ENCODE peak calls at places on chromosomes 12 and 14, in five cellular contexts. One of them, this sample, is unnamed.

GRCh38 chr14:100832311-100832960 is 6.5 kb downstream of the MEG3 start:
- DNase-seq in GM13977: no peak
- DNase-seq in mesothelial cell of epicardium: no peak
- DNase-seq in fibroblast of lung: no peak
- DNase-seq in GM12864: no peak
- DNase-seq in this sample: no peak

GRCh38 chr12:67426067-67426466 is 156.9 kb downstream of the CAND1 start:
- DNase-seq in GM13977: no peak
- DNase-seq in mesothelial cell of epicardium: no peak
- DNase-seq in fibroblast of lung: peak; percentile 83
- DNase-seq in GM12864: no peak
- DNase-seq in this sample: no peak

GRCh38 chr14:73526036-73526984 is 10.6 kb upstream of the ACOT1 start:
- DNase-seq in GM13977: no peak
- DNase-seq in mesothelial cell of epicardium: no peak
- DNase-seq in fibroblast of lung: peak; percentile 52
- DNase-seq in GM12864: no peak
- DNase-seq in this sample: no peak

GRCh38 chr14:52008136-52008535 is 18.8 kb downstream of the RTRAF start:
- DNase-seq in GM13977: no peak
- DNase-seq in mesothelial cell of epicardium: no peak
- DNase-seq in fibroblast of lung: no peak
- DNase-seq in GM12864: no peak
- DNase-seq in this sample: no peak

GRCh38 chr14:51367600-51367931 is 127.5 kb downstream of the TMX1 start:
- DNase-seq in GM13977: no peak
- DNase-seq in mesothelial cell of epicardium: no peak
- DNase-seq in fibroblast of lung: peak; percentile 54
- DNase-seq in GM12864: no peak
- DNase-seq in this sample: no peak

GRCh38 chr12:64351265-64351664 is 39.3 kb downstream of the C12orf56 start:
- DNase-seq in GM13977: no peak
- DNase-seq in mesothelial cell of epicardium: no peak
- DNase-seq in fibroblast of lung: no peak
- DNase-seq in GM12864: no peak
- DNase-seq in this sample: no peak

GRCh38 chr12:65296503-65297265 is 18.2 kb downstream of the MSRB3 start:
- DNase-seq in GM13977: no peak
- DNase-seq in mesothelial cell of epicardium: no peak
- DNase-seq in fibroblast of lung: no peak
- DNase-seq in GM12864: no peak
- DNase-seq in this sample: no peak

GRCh38 chr14:68655021-68655811 is 137.7 kb downstream of the ZFP36L1 start:
- DNase-seq in GM13977: no peak
- DNase-seq in mesothelial cell of epicardium: peak; percentile 42
- DNase-seq in fibroblast of lung: peak; percentile 58
- DNase-seq in GM12864: no peak
- DNase-seq in this sample: no peak

GRCh38 chr12:111057726-111058125 is 137.3 kb upstream of the MYL2 start:
- DNase-seq in GM13977: no peak
- DNase-seq in mesothelial cell of epicardium: no peak
- DNase-seq in fibroblast of lung: no peak
- DNase-seq in GM12864: no peak
- DNase-seq in this sample: no peak

GRCh38 chr12:104275689-104276088 is 27.9 kb upstream of the EID3 start:
- DNase-seq in GM13977: no peak
- DNase-seq in mesothelial cell of epicardium: no peak
- DNase-seq in fibroblast of lung: no peak
- DNase-seq in GM12864: no peak
- DNase-seq in this sample: no peak

GRCh38 chr14:86221000-86221399 is 691.1 kb downstream of the FLRT2 start:
- DNase-seq in GM13977: no peak
- DNase-seq in mesothelial cell of epicardium: no peak
- DNase-seq in fibroblast of lung: no peak
- DNase-seq in GM12864: no peak
- DNase-seq in this sample: no peak

GRCh38 chr14:33676135-33676566 is 274.7 kb downstream of the EGLN3 start:
- DNase-seq in GM13977: no peak
- DNase-seq in mesothelial cell of epicardium: no peak
- DNase-seq in fibroblast of lung: peak; percentile 70
- DNase-seq in GM12864: no peak
- DNase-seq in this sample: no peak
- TF ChIP-seq CTCF in GM13977: peak; percentile 14
- TF ChIP-seq CTCF in mesothelial cell of epicardium: no peak
- TF ChIP-seq CTCF in fibroblast of lung: peak; percentile 57
- TF ChIP-seq CTCF in GM12864: peak; percentile 27
- TF ChIP-seq CTCF in this sample: no peak

GRCh38 chr12:56346663-56347062 is 8.0 kb downstream of the IL23A start:
- DNase-seq in GM13977: no peak
- DNase-seq in mesothelial cell of epicardium: no peak
- DNase-seq in fibroblast of lung: no peak
- DNase-seq in GM12864: no peak
- DNase-seq in this sample: peak; percentile 51
- TF ChIP-seq CTCF in GM13977: peak; percentile 28
- TF ChIP-seq CTCF in mesothelial cell of epicardium: no peak
- TF ChIP-seq CTCF in fibroblast of lung: no peak
- TF ChIP-seq CTCF in GM12864: peak; percentile 6
- TF ChIP-seq CTCF in this sample: peak; percentile 58

DNA sequence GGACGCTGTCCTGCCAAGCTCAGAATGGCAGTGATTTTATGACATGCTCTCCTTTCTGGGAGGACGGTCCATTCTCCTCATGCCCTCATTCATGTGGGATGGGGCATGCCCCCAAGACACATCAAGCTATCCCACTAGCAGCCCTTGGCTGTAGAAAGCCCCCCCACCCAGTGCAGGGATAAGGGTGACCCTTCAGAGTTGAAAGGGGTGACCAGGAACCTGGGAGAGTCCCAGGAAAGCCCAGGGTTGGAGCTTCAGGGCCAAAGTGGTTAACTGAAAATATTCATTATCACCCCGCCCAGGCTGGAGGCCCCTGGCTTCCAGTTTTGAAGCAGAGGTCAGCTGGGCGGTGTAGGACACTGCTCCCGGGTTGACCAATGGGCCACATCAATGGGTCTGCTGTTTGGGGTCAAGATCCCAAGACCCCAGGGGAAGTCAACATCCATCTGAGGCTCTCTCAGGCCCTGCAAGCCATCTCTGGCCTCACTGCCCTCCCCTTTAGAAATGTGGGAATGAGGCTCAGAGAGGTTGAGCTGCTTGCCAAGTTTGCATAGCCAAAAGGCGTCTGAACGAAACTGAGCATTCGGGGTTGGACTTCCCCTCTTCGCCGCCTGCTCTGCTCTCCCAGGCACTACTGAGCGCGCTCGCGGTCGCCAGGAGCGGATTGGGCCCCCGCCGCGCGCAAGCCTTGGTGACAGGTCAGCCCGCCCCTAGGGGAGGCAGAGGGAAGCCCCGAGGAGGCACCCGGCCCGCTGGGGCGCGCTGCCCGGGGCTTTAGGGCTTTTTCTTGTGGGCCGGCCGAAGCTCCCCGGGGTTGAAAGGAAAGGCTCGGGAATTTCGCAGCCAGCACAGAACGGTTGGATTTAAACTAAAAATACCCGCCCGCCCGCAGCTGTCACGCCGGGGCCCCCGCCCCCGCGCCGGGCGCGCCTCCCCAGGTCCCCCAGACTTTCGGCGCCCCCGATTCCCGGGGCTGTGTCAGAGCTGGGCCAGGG is 630 bp downstream of the SYNE3 start:
- DNase-seq in GM13977: peak; percentile 96
- DNase-seq in mesothelial cell of epicardium: no peak
- DNase-seq in fibroblast of lung: peak; percentile 52
- DNase-seq in GM12864: peak; percentile 84
- DNase-seq in this sample: peak; percentile 92
- TF ChIP-seq CTCF in GM13977: peak; percentile 40
- TF ChIP-seq CTCF in mesothelial cell of epicardium: no peak
- TF ChIP-seq CTCF in fibroblast of lung: peak; percentile 29
- TF ChIP-seq CTCF in GM12864: peak; percentile 48
- TF ChIP-seq CTCF in this sample: peak; percentile 54

DNA sequence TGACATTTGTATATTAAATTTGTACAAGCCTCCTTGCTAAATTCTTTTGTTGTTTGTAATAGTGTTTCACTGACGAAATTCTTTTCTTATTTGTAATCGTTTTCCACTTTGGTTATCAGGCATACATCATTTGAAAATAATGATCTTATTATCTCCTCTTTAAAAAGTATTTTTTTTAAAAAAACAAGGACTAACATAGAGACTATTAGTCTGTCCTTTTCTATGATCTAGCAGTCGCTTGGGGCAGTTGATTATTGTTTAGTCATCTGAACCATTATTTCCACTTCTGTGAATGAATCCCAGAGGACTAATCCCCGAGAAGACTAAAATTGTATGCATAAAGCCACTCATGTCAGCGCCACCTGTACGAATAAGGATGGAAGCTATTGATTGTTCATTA is 11.5 kb downstream of the ADGRD1 start:
- DNase-seq in GM13977: no peak
- DNase-seq in mesothelial cell of epicardium: no peak
- DNase-seq in fibroblast of lung: no peak
- DNase-seq in GM12864: no peak
- DNase-seq in this sample: no peak
- TF ChIP-seq CTCF in GM13977: no peak
- TF ChIP-seq CTCF in mesothelial cell of epicardium: no peak
- TF ChIP-seq CTCF in fibroblast of lung: no peak
- TF ChIP-seq CTCF in GM12864: no peak
- TF ChIP-seq CTCF in this sample: no peak

GRCh38 chr12:108995370-108995992 is 25.4 kb downstream of the SVOP start:
- DNase-seq in GM13977: no peak
- DNase-seq in mesothelial cell of epicardium: no peak
- DNase-seq in fibroblast of lung: no peak
- DNase-seq in GM12864: no peak
- DNase-seq in this sample: no peak
- TF ChIP-seq CTCF in GM13977: no peak
- TF ChIP-seq CTCF in mesothelial cell of epicardium: no peak
- TF ChIP-seq CTCF in fibroblast of lung: no peak
- TF ChIP-seq CTCF in GM12864: no peak
- TF ChIP-seq CTCF in this sample: no peak

DNA sequence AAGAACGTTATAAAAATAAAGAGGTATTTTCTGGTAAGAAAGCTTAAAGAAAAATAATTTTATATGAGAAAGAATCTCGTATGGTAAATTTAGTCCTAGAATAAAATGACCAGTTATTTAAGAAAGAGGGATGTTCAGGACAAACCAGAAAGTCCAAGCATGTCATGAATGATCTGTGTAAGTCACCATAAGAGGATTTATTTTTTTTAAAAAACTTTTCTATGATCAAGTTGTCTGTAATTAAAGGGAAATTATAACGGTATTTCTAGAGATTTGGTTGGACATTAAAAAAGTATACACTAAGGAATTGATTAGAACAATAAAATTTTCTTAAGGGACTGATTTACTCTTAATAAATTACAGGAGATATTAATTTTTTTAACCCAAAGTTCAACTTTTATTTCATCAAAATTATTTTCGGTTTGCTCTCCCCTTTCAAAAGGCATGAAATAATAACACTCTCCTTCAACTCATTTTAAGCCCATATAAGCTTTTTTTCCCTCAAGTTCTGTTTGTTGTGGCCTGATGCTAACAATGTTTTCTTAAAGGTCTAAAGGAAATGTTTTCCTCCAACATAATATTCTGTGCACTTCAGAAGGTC is 49.9 kb upstream of the CPSF6 start:
- DNase-seq in GM13977: no peak
- DNase-seq in mesothelial cell of epicardium: no peak
- DNase-seq in fibroblast of lung: no peak
- DNase-seq in GM12864: no peak
- DNase-seq in this sample: no peak
- TF ChIP-seq CTCF in GM13977: no peak
- TF ChIP-seq CTCF in mesothelial cell of epicardium: no peak
- TF ChIP-seq CTCF in fibroblast of lung: no peak
- TF ChIP-seq CTCF in GM12864: no peak
- TF ChIP-seq CTCF in this sample: no peak

DNA sequence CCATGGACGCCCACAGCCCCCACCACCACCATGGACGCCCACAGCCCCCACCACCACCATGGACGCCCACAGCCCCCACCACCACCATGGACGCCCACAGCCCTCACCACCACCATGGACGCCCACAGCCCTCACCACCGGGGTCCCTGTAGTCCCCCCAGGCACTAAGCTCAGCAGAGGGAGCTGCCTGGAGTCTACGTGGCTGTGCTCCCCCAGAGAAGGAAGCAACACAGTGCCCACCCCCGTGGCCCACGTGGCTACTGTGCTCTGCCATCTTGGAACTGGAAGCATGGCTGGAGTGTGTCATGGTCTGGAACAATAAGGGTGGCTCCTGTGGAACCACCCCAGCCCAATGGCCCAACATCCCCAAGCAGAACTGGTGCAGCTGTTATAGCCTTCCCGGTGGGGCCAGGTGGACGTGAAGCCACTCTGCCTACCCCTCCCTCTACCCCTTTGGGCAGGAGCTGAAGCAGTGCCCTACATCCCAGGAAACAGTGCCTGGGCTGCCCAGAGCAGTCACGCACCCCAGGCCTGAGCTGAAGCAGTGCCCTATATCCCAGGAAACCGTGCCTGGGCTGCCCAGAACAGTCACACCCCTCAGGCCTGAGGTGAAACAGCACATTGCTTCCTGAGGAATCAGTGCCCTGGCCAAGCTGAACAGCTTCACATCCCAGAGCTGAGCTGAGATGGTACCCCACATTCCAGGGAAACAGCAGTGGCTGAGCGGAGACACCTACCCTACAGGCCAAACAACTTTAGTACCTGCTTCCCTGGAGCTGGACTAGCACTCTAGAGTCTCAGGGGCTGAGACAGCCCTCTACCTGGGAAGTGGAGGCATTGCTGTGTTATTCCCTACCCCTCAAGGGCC is 9.0 kb upstream of the SFSWAP start:
- DNase-seq in GM13977: no peak
- DNase-seq in mesothelial cell of epicardium: no peak
- DNase-seq in fibroblast of lung: no peak
- DNase-seq in GM12864: no peak
- DNase-seq in this sample: no peak
- TF ChIP-seq CTCF in GM13977: no peak
- TF ChIP-seq CTCF in mesothelial cell of epicardium: no peak
- TF ChIP-seq CTCF in fibroblast of lung: no peak
- TF ChIP-seq CTCF in GM12864: no peak
- TF ChIP-seq CTCF in this sample: no peak

DNA sequence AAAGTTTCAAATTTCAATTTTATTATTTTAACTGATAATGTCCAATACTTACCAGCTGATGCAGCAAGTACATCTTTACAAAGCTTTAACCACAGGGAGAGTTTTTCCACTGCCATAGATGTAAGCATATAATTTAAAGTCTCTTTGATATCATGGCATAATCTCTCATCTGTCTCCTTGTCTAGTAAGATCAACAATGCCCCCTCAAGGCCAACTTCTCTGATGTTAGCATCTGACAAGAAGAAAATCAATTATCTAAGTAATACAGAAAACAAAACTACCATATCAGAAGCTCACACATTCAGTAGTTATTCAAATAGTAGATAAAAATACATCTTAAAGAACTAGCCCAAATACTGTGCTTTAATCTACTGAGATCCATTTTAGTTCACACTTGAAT is 94.2 kb downstream of the HEATR5A start:
- DNase-seq in GM13977: no peak
- DNase-seq in mesothelial cell of epicardium: no peak
- DNase-seq in fibroblast of lung: peak; percentile 16
- DNase-seq in GM12864: no peak
- DNase-seq in this sample: peak; percentile 13
- TF ChIP-seq CTCF in GM13977: no peak
- TF ChIP-seq CTCF in mesothelial cell of epicardium: no peak
- TF ChIP-seq CTCF in fibroblast of lung: peak; percentile 24
- TF ChIP-seq CTCF in GM12864: no peak
- TF ChIP-seq CTCF in this sample: no peak

This sample was measured in activated CD8-positive, alpha-beta T cell treated with anti-CD3 and anti-CD28 coated beads for 36 hours.